ENCODE peak calls at places on chromosomes 3 and 15, in five cellular contexts. H is body of pancreas, Y is cardiac muscle cell, T is psoas muscle, S is esophagus muscularis mucosa. R is an unnamed sample. For H3K4me1, the result is how much of the 10 kb centered on the place peaks cover.

GRCh38 chr15:34795267-34796081 is at the start of gene ACTC1:
- DNase-seq in S (no peak), T (peak), H (peak), Y (peak), R (no peak)

GRCh38 chr3:117248149-117248548 is 538.6 kb downstream of the TUSC7 start:
- DNase-seq in H (no peak), S (no peak), T (no peak), Y (no peak), R (no peak)

GRCh38 chr3:108946292-108947290 is 7.1 kb downstream of the GUCA1C start:
- DNase-seq in S (no peak), T (no peak), Y (no peak), H (no peak), R (peak)

GRCh38 chr15:75758071-75758872 is 45.6 kb upstream of the CSPG4 start:
- DNase-seq in S (peak), T (peak), H (peak), Y (peak), R (peak)

GRCh38 chr15:75695206-75695605 is 17.4 kb downstream of the CSPG4 start:
- DNase-seq in H (no peak), T (no peak), S (no peak), Y (no peak), R (no peak)

GRCh38 chr3:197742795-197743194 is 6.1 kb upstream of the RUBCN start:
- DNase-seq in S (no peak), Y (no peak), T (no peak), H (no peak), R (no peak)

GRCh38 chr3:44132061-44132460 is 109.6 kb upstream of the TOPAZ1 start:
- DNase-seq in T (no peak), S (no peak), H (no peak), Y (no peak), R (no peak)

GRCh38 chr15:98419173-98419814 is 229.0 kb upstream of the IGF1R start:
- DNase-seq in Y (no peak), H (no peak), T (no peak), S (no peak), R (no peak)

GRCh38 chr15:34837246-34838016 is 42.1 kb upstream of the ACTC1 start:
- DNase-seq in H (no peak), S (no peak), Y (no peak), T (no peak), R (peak)

GRCh38 chr3:99532246-99532645 is 106.1 kb upstream of the COL8A1 start:
- DNase-seq in Y (peak), H (no peak), S (no peak), T (no peak), R (no peak)

GRCh38 chr3:152267831-152268500 is 763 bp upstream of the MBNL1 start:
- DNase-seq in Y (no peak), T (no peak), H (no peak), S (no peak), R (no peak)

GRCh38 chr15:58731756-58732535 is 17.6 kb downstream of the ADAM10 start:
- DNase-seq in Y (peak), S (no peak), T (no peak), H (no peak), R (peak)

GRCh38 chr3:137854498-137855285 is 90.6 kb downstream of the SOX14 start:
- DNase-seq in H (no peak), Y (no peak), T (no peak), S (no peak), R (no peak)

GRCh38 chr3:79558943-79559342 is 208.9 kb downstream of the ROBO1 start:
- DNase-seq in T (no peak), H (no peak), S (no peak), Y (no peak), R (no peak)

GRCh38 chr3:197426161-197426566 is 127.8 kb upstream of the DLG1 start:
- DNase-seq in T (no peak), Y (peak), H (no peak), S (no peak), R (no peak)

GRCh38 chr15:85554852-85555521 is 174.6 kb downstream of the AKAP13 start:
- DNase-seq in S (no peak), Y (no peak), H (no peak), T (no peak), R (no peak)

DNA sequence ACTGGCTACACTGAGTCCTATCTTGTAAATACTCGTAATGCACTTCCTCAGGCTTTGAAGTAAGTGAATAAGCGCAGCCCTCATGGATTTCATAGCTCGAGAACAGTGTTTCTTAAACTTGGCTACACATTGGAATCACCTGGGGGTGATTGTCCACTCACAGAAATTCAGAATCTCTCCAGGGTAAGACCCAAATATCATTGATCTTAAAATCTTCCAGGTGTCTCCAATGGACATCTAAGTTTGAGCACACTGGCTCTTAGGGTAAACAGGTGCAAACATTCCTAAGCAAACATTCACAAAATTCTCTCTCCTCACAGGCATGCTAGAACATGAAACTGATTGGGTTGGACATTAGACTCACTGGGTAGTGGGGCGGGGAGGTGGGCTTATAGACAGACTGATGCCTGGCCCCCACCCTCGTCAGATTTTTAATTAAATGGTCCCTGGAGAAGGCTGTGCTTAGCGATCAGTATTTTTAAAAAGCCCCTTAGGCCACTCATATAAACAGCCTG is 279.7 kb upstream of the TBL1XR1 start:
- DNase-seq in S (no peak), T (no peak), Y (no peak), H (no peak), R (peak)
- H3K4me1 ChIP-seq in S (under half), T (under half), Y (under half), H (under half), R (under half)

GRCh38 chr15:31342781-31343626 is 16.4 kb downstream of the KLF13 start:
- DNase-seq in T (no peak), S (no peak), Y (no peak), H (no peak), R (no peak)
- TF ChIP-seq CTCF in T (no peak), S (no peak), Y (no peak), H (no peak), R (no peak)

DNA sequence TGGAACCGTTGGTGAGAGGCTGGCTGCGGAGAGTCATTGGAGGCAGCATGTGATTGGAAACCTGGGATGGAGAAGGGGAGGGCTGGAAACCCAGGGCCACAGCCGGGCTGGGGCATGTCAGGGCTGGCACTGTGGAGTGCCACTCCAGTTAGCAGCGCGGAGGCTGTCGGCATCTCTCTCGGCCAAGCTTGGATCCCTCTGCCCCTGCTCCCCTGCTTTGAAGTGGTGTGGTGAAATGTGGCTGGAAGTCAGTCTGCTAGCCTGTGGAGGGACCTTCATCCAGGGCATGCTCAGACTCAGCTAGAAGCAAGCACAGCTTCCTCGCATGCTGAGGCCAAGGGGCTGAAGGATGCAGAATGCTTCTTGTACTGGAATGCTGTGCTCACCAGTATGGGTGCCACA is 13.5 kb downstream of the SLCO3A1 start:
- DNase-seq in H (no peak), T (peak), Y (peak), S (no peak), R (peak)
- H3K4me1 ChIP-seq in H (under half), T (under half), Y (half or more), S (half or more), R (under half)

GRCh38 chr15:90686435-90687218 is 30.5 kb upstream of the BLM start:
- DNase-seq in T (no peak), Y (no peak), S (no peak), H (no peak), R (no peak)

GRCh38 chr15:90691982-90692773 is 25.0 kb upstream of the BLM start:
- DNase-seq in S (no peak), H (no peak), T (no peak), Y (no peak), R (no peak)

GRCh38 chr15:90690585-90690984 is 26.6 kb upstream of the BLM start:
- DNase-seq in Y (no peak), H (no peak), S (no peak), T (no peak), R (no peak)

GRCh38 chr15:90694987-90695386 is 22.2 kb upstream of the BLM start:
- DNase-seq in H (no peak), S (no peak), Y (no peak), T (no peak), R (no peak)

DNA sequence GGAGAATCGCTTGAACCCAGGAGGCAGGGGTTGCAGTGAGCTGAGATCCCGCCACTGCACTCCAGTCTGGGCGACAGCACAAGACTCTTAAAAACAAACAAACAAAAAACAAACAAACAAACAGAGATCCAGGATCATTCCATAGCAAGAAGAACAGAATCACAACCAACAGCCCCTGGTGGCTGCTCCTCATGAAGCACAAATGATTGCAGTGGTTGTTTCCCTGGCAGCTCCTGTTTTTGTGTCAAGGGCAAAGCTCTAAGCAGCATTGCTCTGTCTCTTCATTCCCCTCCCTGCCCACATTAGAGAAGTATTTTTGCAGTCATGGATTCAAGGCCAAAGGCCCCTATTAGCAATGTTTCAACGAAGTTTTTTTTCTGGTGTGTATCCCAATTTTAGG is 25.8 kb upstream of the BLM start:
- DNase-seq in S (no peak), H (no peak), T (no peak), Y (no peak), R (no peak)
- TF ChIP-seq CTCF in S (no peak), H (no peak), T (no peak), Y (peak), R (peak)

DNA sequence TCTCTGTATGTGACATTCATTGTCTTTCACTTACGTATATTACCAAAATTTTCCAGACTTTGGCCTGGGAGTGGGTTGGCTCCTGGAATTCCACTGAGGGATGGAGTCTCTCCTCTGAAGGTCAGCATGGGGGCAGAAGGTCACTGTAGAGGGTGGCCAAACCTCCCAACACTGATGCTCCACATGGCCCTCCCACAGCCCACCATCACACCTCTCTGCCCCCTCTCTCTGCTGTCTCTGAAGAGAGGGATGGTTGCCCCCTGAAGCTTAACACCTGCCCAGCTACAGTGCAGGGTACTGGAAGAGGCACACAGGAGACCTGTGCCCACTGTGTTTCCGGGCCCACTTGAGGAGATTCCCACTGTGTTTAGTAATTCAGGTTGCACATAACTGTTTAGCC is 52.2 kb downstream of the CMTM6 start:
- DNase-seq in H (no peak), S (peak), Y (no peak), T (no peak), R (no peak)
- H3K4me1 ChIP-seq in H (under half), S (under half), Y (under half), T (under half), R (under half)